ENCODE peak calls at places on chromosomes 16 and 17, in eight cellular contexts. G is HCT116, P is A549, K is H1, J is SK-N-SH, U is IMR-90, R is K562, O is GM12878. I is an unnamed sample.

GRCh38 chr16:70434489-70435260 is 4.2 kb downstream of the ST3GAL2 start:
- DNase-seq in G (no peak), P (no peak), K (no peak), J (no peak), U (no peak), R (no peak), O (no peak), I (no peak)

GRCh38 chr17:29933379-29933778 is 3.4 kb upstream of the SSH2 start:
- DNase-seq in G (peak; percentile 28), P (no peak), K (no peak), J (no peak), U (peak; percentile 43), R (no peak), O (no peak), I (peak; percentile 52)

GRCh38 chr16:22653876-22654275 is 143.2 kb downstream of the NPIPB5 start:
- DNase-seq in G (no peak), P (no peak), K (no peak), J (no peak), U (no peak), R (no peak), O (no peak), I (no peak)

GRCh38 chr16:16071631-16072244 is 122.3 kb downstream of the ABCC1 start:
- DNase-seq in G (no peak), P (no peak), K (no peak), J (no peak), U (peak; percentile 78), R (no peak), O (no peak), I (peak; percentile 67)

GRCh38 chr17:8072727-8073461 is 14.6 kb downstream of the ALOX12B start:
- DNase-seq in G (no peak), P (no peak), K (no peak), J (peak; percentile 54), U (no peak), R (no peak), O (no peak), I (no peak)

GRCh38 chr16:48384982-48385271 is 286 bp downstream of the SIAH1 start:
- DNase-seq in G (no peak), P (no peak), K (no peak), J (no peak), U (no peak), R (peak; percentile 87), O (no peak), I (no peak)

GRCh38 chr17:2259769-2260536 is 43.6 kb downstream of the SMG6 start:
- DNase-seq in G (no peak), P (no peak), K (no peak), J (no peak), U (peak; percentile 81), R (no peak), O (peak; percentile 85), I (no peak)

GRCh38 chr17:33521784-33522183 is 228.7 kb upstream of the ASIC2 start:
- DNase-seq in G (no peak), P (peak; percentile 40), K (no peak), J (peak; percentile 70), U (no peak), R (peak; percentile 24), O (no peak), I (no peak)

GRCh38 chr17:75689441-75689873 is 22.3 kb downstream of the SAP30BP start:
- DNase-seq in G (no peak), P (no peak), K (no peak), J (no peak), U (no peak), R (no peak), O (peak; percentile 60), I (no peak)

GRCh38 chr16:47574091-47575054 is 113.2 kb downstream of the PHKB start:
- DNase-seq in G (no peak), P (no peak), K (no peak), J (no peak), U (peak; percentile 49), R (no peak), O (peak; percentile 39), I (no peak)

GRCh38 chr17:48804936-48805411 is 12.1 kb downstream of the TTLL6 start:
- DNase-seq in G (peak; percentile 77), P (peak; percentile 96), K (peak; percentile 68), J (peak; percentile 88), U (peak; percentile 37), R (peak; percentile 84), O (no peak), I (peak; percentile 63)

GRCh38 chr17:50467114-50467854 is 1.4 kb downstream of the CHAD start:
- DNase-seq in G (no peak), P (no peak), K (no peak), J (no peak), U (no peak), R (no peak), O (no peak), I (no peak)

GRCh38 chr17:49101054-49101534 is 31.5 kb upstream of the B4GALNT2 start:
- DNase-seq in G (peak; percentile 72), P (no peak), K (no peak), J (no peak), U (peak; percentile 86), R (no peak), O (no peak), I (no peak)

GRCh38 chr17:78412403-78412802 is 34.0 kb downstream of the PGS1 start:
- DNase-seq in G (no peak), P (peak; percentile 58), K (no peak), J (peak; percentile 58), U (peak; percentile 36), R (peak; percentile 59), O (no peak), I (no peak)

GRCh38 chr17:67139784-67140665 is 95.7 kb downstream of the CACNG1 start:
- DNase-seq in G (no peak), P (no peak), K (no peak), J (no peak), U (peak; percentile 42), R (no peak), O (no peak), I (peak; percentile 19)

GRCh38 chr17:17044846-17045561 is 2.7 kb downstream of the MPRIP start:
- DNase-seq in G (no peak), P (no peak), K (no peak), J (peak; percentile 65), U (peak; percentile 79), R (no peak), O (peak; percentile 35), I (no peak)

GRCh38 chr16:84845496-84846002 is 25.8 kb downstream of the CRISPLD2 start:
- DNase-seq in G (no peak), P (no peak), K (no peak), J (peak; percentile 34), U (no peak), R (no peak), O (no peak), I (no peak)
- TF ChIP-seq RAD21 in G (no peak), P (no peak), K (no peak), J (no peak), U (no peak), R (no peak), O (no peak), I (no peak)

GRCh38 chr16:52649870-52650269 is 102.9 kb upstream of the TOX3 start:
- DNase-seq in G (no peak), P (no peak), K (no peak), J (no peak), U (no peak), R (no peak), O (no peak), I (peak; percentile 15)
- TF ChIP-seq RAD21 in G (no peak), P (no peak), K (no peak), J (no peak), U (no peak), R (no peak), O (no peak), I (no peak)

GRCh38 chr17:5031365-5032082 is 3.7 kb downstream of the SLC52A1 start:
- DNase-seq in G (peak; percentile 62), P (peak; percentile 86), K (peak; percentile 47), J (peak; percentile 95), U (peak; percentile 73), R (peak; percentile 87), O (peak; percentile 55), I (peak; percentile 50)
- TF ChIP-seq RAD21 in G (peak; percentile 49), P (peak; percentile 47), K (peak; percentile 60), J (peak; percentile 43), U (peak; percentile 54), R (peak; percentile 19), O (peak; percentile 70), I (no peak)

GRCh38 chr17:81340606-81341346 is 45.7 kb upstream of the SLC38A10 start:
- DNase-seq in G (no peak), P (no peak), K (no peak), J (peak; percentile 74), U (no peak), R (no peak), O (no peak), I (no peak)
- TF ChIP-seq RAD21 in G (no peak), P (no peak), K (no peak), J (no peak), U (no peak), R (no peak), O (no peak), I (no peak)

GRCh38 chr17:80738020-80738380 is 193.4 kb downstream of the RPTOR start:
- DNase-seq in G (no peak), P (no peak), K (no peak), J (no peak), U (no peak), R (no peak), O (no peak), I (no peak)
- TF ChIP-seq RAD21 in G (no peak), P (no peak), K (no peak), J (no peak), U (no peak), R (no peak), O (no peak), I (no peak)

DNA sequence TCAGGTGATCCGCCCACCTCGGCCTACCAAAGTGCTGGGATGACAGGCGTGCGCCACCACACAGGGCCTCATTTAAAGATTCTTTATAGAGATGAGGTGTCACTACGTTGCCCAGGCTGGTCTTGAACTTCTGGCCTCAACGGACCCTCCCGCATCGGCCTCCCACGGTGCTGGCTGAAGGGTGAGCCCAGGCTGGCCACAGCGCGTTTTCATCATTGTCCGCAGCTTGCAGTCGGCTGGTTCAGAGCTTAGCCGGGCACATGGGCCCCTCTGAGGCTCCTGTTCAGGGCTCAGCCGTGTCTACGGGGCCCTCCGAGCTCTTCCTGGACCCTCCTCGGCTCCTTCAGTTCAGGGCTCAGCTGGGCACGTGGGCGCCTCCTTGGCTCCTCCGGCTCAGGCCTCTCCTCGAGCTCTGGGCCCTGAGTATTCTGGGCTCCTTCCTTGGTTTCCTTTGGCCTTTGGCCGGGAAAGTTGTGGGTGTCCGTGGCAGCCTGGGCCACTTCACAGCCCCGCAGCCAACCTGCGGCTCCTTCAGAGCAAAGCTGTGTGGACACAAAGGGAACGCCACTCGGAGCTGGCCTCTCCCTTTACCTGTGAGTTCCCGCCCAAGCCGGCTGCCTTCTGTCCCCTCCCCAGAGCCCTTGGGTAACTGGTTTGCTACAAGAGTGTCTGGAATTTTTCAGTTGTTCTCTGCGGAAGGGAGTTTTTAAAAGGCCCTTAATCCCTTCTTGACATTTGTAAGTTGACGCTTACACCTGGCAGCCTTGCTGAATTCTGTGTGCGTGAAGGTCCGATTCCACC is 1.2 kb upstream of the MSLN start:
- DNase-seq in G (no peak), P (no peak), K (no peak), J (no peak), U (no peak), R (no peak), O (no peak), I (no peak)
- TF ChIP-seq RAD21 in G (no peak), P (no peak), K (no peak), J (no peak), U (no peak), R (no peak), O (no peak), I (no peak)

I was measured in HepG2.